ENCODE peak calls at places on chromosome 17, in five cellular contexts. One of them, this sample, is unnamed.

GRCh38 chr17:43465049-43465448 is 18.7 kb upstream of the DHX8 start:
- DNase-seq in GM12864: no peak
- DNase-seq in cardiac fibroblast: no peak
- DNase-seq in tibial nerve: no peak
- DNase-seq in ascending aorta: no peak
- DNase-seq in this sample: no peak

GRCh38 chr17:43907425-43907981 is at the start of gene MPP2:
- DNase-seq in GM12864: no peak
- DNase-seq in cardiac fibroblast: peak
- DNase-seq in tibial nerve: peak
- DNase-seq in ascending aorta: no peak
- DNase-seq in this sample: no peak

GRCh38 chr17:42441717-42442565 is 16.7 kb upstream of the ATP6V0A1 start:
- DNase-seq in GM12864: no peak
- DNase-seq in cardiac fibroblast: no peak
- DNase-seq in tibial nerve: no peak
- DNase-seq in ascending aorta: no peak
- DNase-seq in this sample: no peak

GRCh38 chr17:13410874-13411273 is 190.9 kb downstream of the HS3ST3A1 start:
- DNase-seq in GM12864: no peak
- DNase-seq in cardiac fibroblast: peak
- DNase-seq in tibial nerve: no peak
- DNase-seq in ascending aorta: no peak
- DNase-seq in this sample: no peak

GRCh38 chr17:51926448-51926847 is 232.1 kb downstream of the CA10 start:
- DNase-seq in GM12864: no peak
- DNase-seq in cardiac fibroblast: no peak
- DNase-seq in tibial nerve: no peak
- DNase-seq in ascending aorta: no peak
- DNase-seq in this sample: no peak

GRCh38 chr17:82586576-82587233 is 61.5 kb downstream of the WDR45B start:
- DNase-seq in GM12864: no peak
- DNase-seq in cardiac fibroblast: no peak
- DNase-seq in tibial nerve: no peak
- DNase-seq in ascending aorta: no peak
- DNase-seq in this sample: no peak

GRCh38 chr17:42778570-42778969 is 1.8 kb upstream of the WNK4 start:
- DNase-seq in GM12864: no peak
- DNase-seq in cardiac fibroblast: no peak
- DNase-seq in tibial nerve: no peak
- DNase-seq in ascending aorta: no peak
- DNase-seq in this sample: no peak

GRCh38 chr17:45895969-45896793 is 1.8 kb downstream of the MAPT start:
- DNase-seq in GM12864: no peak
- DNase-seq in cardiac fibroblast: no peak
- DNase-seq in tibial nerve: no peak
- DNase-seq in ascending aorta: no peak
- DNase-seq in this sample: no peak

GRCh38 chr17:83089322-83090156 is 10.1 kb downstream of the METRNL start:
- DNase-seq in GM12864: no peak
- DNase-seq in cardiac fibroblast: no peak
- DNase-seq in tibial nerve: no peak
- DNase-seq in ascending aorta: no peak
- DNase-seq in this sample: no peak

GRCh38 chr17:28514571-28515002 is 8.4 kb downstream of the FOXN1 start:
- DNase-seq in GM12864: no peak
- DNase-seq in cardiac fibroblast: no peak
- DNase-seq in tibial nerve: no peak
- DNase-seq in ascending aorta: no peak
- DNase-seq in this sample: no peak

GRCh38 chr17:81427446-81428120 is 32.3 kb downstream of the BAHCC1 start:
- DNase-seq in GM12864: no peak
- DNase-seq in cardiac fibroblast: no peak
- DNase-seq in tibial nerve: no peak
- DNase-seq in ascending aorta: no peak
- DNase-seq in this sample: peak

GRCh38 chr17:58184986-58185761 is 7.4 kb upstream of the EPX start:
- DNase-seq in GM12864: no peak
- DNase-seq in cardiac fibroblast: no peak
- DNase-seq in tibial nerve: no peak
- DNase-seq in ascending aorta: no peak
- DNase-seq in this sample: no peak
- H3K4me3 ChIP-seq in GM12864: no peak
- H3K4me3 ChIP-seq in cardiac fibroblast: no peak
- H3K4me3 ChIP-seq in tibial nerve: no peak
- H3K4me3 ChIP-seq in ascending aorta: no peak
- H3K4me3 ChIP-seq in this sample: no peak

GRCh38 chr17:77393274-77393600 is 252.5 kb downstream of the SEC14L1 start:
- DNase-seq in GM12864: no peak
- DNase-seq in cardiac fibroblast: no peak
- DNase-seq in tibial nerve: no peak
- DNase-seq in ascending aorta: no peak
- DNase-seq in this sample: peak

GRCh38 chr17:77390870-77391269 is 250.1 kb downstream of the SEC14L1 start:
- DNase-seq in GM12864: no peak
- DNase-seq in cardiac fibroblast: no peak
- DNase-seq in tibial nerve: no peak
- DNase-seq in ascending aorta: no peak
- DNase-seq in this sample: no peak

GRCh38 chr17:77393867-77394539 is 253.2 kb downstream of the SEC14L1 start:
- DNase-seq in GM12864: no peak
- DNase-seq in cardiac fibroblast: no peak
- DNase-seq in tibial nerve: no peak
- DNase-seq in ascending aorta: no peak
- DNase-seq in this sample: no peak

GRCh38 chr17:77392376-77393273 is 251.9 kb downstream of the SEC14L1 start:
- DNase-seq in GM12864: no peak
- DNase-seq in cardiac fibroblast: no peak
- DNase-seq in tibial nerve: no peak
- DNase-seq in ascending aorta: no peak
- DNase-seq in this sample: peak

DNA sequence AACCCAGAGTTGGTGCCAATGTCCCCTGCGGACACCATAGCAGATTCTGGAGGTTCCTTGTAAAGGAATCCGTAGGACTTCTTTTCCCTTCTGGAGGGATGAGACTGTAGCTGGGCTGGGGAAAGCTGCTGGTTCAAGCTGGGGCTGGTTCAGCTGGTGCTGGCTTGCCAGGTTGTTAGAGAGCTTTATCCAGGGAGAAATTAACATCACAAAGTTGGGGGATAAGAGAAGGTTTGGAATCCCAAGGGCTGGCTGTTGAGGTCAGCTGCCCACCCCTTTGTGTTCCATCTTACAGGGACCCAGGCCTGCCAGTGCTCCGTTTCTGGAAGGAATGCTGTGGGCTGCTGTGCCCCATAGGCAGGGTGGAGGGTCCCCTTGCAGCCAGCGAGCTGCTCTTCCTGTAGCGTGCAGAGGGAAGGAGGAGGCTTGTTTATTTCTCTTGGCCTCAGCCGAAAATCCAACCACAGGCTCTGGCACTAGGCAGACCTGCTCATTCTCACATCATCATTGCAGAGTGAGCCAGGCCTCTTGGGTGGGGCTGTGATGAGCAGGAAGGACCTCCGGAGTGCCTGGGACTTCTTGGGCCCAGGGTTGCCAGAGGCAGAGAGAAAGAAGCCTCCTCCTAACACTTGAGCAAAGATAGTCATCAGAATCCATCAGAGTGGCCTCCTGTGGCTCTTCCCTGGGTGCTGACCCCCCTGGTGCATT is 251.1 kb downstream of the SEC14L1 start:
- DNase-seq in GM12864: no peak
- DNase-seq in cardiac fibroblast: peak
- DNase-seq in tibial nerve: peak
- DNase-seq in ascending aorta: no peak
- DNase-seq in this sample: peak
- H3K4me3 ChIP-seq in GM12864: no peak
- H3K4me3 ChIP-seq in cardiac fibroblast: no peak
- H3K4me3 ChIP-seq in tibial nerve: no peak
- H3K4me3 ChIP-seq in ascending aorta: no peak
- H3K4me3 ChIP-seq in this sample: no peak

DNA sequence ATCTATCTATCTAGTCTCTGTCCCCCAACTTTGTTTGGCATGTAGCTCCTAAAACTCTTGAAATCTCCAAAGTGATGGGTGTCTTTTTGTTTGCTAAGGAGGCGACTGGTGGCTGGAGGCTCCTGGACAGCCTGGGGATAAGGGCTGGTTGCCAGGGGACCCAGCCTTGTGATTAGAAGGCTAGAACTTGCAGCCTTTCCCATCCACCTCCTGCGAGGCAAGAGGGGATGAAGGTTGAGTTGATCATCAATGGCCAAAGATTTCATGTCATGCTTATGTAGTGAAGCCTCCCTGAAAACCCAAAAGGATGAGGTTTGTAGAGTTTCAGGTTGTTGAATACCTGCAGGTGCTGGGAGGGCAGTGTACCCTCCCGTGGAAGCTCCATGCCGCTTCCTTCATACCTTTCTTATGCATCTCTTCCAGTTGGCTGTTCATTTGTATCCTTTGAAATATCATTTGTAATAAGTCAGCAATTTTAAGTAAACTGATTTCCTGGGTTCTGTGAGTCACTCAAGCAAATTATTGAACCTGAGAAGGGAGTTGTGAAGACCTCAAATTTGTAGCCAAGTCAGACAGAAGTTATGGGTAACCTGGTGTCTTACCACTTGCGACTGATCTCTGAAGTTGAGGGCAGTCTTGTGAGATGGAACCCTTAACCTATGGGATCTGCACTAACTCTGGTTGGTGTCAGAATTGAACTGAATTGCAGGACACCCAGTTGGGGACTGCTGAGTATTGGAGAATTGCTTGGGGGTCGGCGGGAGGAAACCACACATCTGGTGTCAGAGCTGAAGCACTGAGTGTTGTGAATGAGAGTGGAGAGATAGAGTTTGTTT is 202.5 kb downstream of the SEC14L1 start:
- DNase-seq in GM12864: no peak
- DNase-seq in cardiac fibroblast: no peak
- DNase-seq in tibial nerve: no peak
- DNase-seq in ascending aorta: no peak
- DNase-seq in this sample: no peak
- H3K4me3 ChIP-seq in GM12864: no peak
- H3K4me3 ChIP-seq in cardiac fibroblast: no peak
- H3K4me3 ChIP-seq in tibial nerve: no peak
- H3K4me3 ChIP-seq in ascending aorta: no peak
- H3K4me3 ChIP-seq in this sample: no peak

GRCh38 chr17:48441231-48441711 is 11.3 kb upstream of the SKAP1 start:
- DNase-seq in GM12864: peak
- DNase-seq in cardiac fibroblast: no peak
- DNase-seq in tibial nerve: no peak
- DNase-seq in ascending aorta: no peak
- DNase-seq in this sample: no peak
- H3K4me3 ChIP-seq in GM12864: no peak
- H3K4me3 ChIP-seq in cardiac fibroblast: no peak
- H3K4me3 ChIP-seq in tibial nerve: no peak
- H3K4me3 ChIP-seq in ascending aorta: no peak
- H3K4me3 ChIP-seq in this sample: no peak

GRCh38 chr17:8742828-8743227 is 1.8 kb downstream of the CCDC42 start:
- DNase-seq in GM12864: no peak
- DNase-seq in cardiac fibroblast: no peak
- DNase-seq in tibial nerve: no peak
- DNase-seq in ascending aorta: no peak
- DNase-seq in this sample: no peak

GRCh38 chr17:8744086-8744781 is 402 bp downstream of the CCDC42 start:
- DNase-seq in GM12864: no peak
- DNase-seq in cardiac fibroblast: no peak
- DNase-seq in tibial nerve: no peak
- DNase-seq in ascending aorta: no peak
- DNase-seq in this sample: no peak

GRCh38 chr17:8747731-8748130 is 3.1 kb upstream of the CCDC42 start:
- DNase-seq in GM12864: no peak
- DNase-seq in cardiac fibroblast: no peak
- DNase-seq in tibial nerve: no peak
- DNase-seq in ascending aorta: no peak
- DNase-seq in this sample: no peak

GRCh38 chr17:8745586-8746500 is 1.2 kb upstream of the CCDC42 start:
- DNase-seq in GM12864: no peak
- DNase-seq in cardiac fibroblast: peak
- DNase-seq in tibial nerve: peak
- DNase-seq in ascending aorta: peak
- DNase-seq in this sample: peak

DNA sequence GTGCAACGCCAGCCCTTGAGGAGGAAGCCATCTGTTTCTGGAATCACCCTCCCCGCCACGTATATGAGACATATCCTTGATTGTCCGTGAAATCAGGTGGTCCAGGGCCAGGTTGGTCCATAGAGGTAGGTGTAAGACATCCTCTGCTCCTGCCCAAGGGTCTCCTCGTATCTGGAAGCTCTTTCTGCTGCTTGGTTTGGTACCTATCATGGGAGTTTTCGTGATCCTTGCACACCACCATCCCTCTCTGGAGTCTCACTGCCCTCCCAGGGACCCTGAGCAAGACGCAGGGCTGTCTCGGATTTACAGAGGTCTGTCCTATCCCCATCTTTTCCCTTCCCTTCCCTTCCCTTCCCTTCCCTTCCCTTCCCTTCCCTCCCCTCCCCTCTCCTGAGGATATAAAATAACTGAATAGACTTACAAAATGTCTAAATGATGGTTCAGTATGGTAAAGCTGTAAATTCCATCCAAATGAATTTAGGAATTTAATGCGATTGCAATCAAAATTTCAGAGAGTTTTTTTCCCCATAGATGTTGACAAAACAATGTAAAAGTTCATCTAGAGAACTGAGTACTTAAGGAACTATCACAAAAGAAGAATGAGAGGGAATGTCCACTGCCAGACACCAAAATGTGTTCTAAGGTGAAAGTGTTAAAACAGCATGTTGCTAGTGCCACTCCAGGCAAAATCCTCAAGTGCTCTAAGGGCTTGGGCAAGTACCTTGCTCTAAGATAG is 2.0 kb upstream of the CCDC42 start:
- DNase-seq in GM12864: no peak
- DNase-seq in cardiac fibroblast: no peak
- DNase-seq in tibial nerve: no peak
- DNase-seq in ascending aorta: no peak
- DNase-seq in this sample: no peak
- H3K4me3 ChIP-seq in GM12864: no peak
- H3K4me3 ChIP-seq in cardiac fibroblast: peak
- H3K4me3 ChIP-seq in tibial nerve: peak
- H3K4me3 ChIP-seq in ascending aorta: peak
- H3K4me3 ChIP-seq in this sample: peak

GRCh38 chr17:2405247-2405926 is 4.5 kb upstream of the MNT start:
- DNase-seq in GM12864: no peak
- DNase-seq in cardiac fibroblast: peak
- DNase-seq in tibial nerve: no peak
- DNase-seq in ascending aorta: no peak
- DNase-seq in this sample: peak

GRCh38 chr17:2403044-2403443 is 2.2 kb upstream of the MNT start:
- DNase-seq in GM12864: no peak
- DNase-seq in cardiac fibroblast: no peak
- DNase-seq in tibial nerve: no peak
- DNase-seq in ascending aorta: no peak
- DNase-seq in this sample: no peak

GRCh38 chr17:2406271-2406902 is 5.5 kb upstream of the MNT start:
- DNase-seq in GM12864: no peak
- DNase-seq in cardiac fibroblast: peak
- DNase-seq in tibial nerve: no peak
- DNase-seq in ascending aorta: no peak
- DNase-seq in this sample: no peak

GRCh38 chr17:2410951-2411350 is 10.1 kb upstream of the MNT start:
- DNase-seq in GM12864: no peak
- DNase-seq in cardiac fibroblast: no peak
- DNase-seq in tibial nerve: no peak
- DNase-seq in ascending aorta: no peak
- DNase-seq in this sample: no peak

GRCh38 chr17:2406903-2407790 is 6.3 kb upstream of the MNT start:
- DNase-seq in GM12864: no peak
- DNase-seq in cardiac fibroblast: peak
- DNase-seq in tibial nerve: peak
- DNase-seq in ascending aorta: peak
- DNase-seq in this sample: peak
- H3K4me3 ChIP-seq in GM12864: no peak
- H3K4me3 ChIP-seq in cardiac fibroblast: no peak
- H3K4me3 ChIP-seq in tibial nerve: no peak
- H3K4me3 ChIP-seq in ascending aorta: no peak
- H3K4me3 ChIP-seq in this sample: no peak

This sample was measured in MG63.